ENCODE peak calls at places on chromosomes 4 and X, in nine cellular contexts. B is bronchial epithelial cell, K is H7, P is mammary epithelial cell, C is H1, T is tibial nerve, U is breast epithelium, E is RWPE2, W is heart right ventricle. Q is an unnamed sample. For H3K36me3, the result is how much of the 10 kb centered on the place peaks cover.

GRCh38 chr4:165207016-165207430 is 338 bp upstream of the KLHL2 start:
- DNase-seq in B (no peak), K (peak), P (peak), C (no peak), T (no peak), U (no peak), E (no peak), W (peak), Q (peak)

GRCh38 chrX:103540145-103540544 is 20.9 kb upstream of the RAB40A start:
- DNase-seq in B (peak), K (no peak), P (peak), C (no peak), T (no peak), U (no peak), E (no peak), W (no peak), Q (peak)

GRCh38 chrX:40733691-40734090 is 1.7 kb downstream of the MED14 start:
- DNase-seq in B (no peak), K (no peak), P (no peak), C (no peak), T (no peak), U (no peak), E (no peak), W (no peak), Q (peak)

GRCh38 chrX:71364221-71364620 is 1.9 kb upstream of the TAF1 start:
- DNase-seq in B (no peak), K (no peak), P (no peak), C (no peak), T (no peak), U (no peak), E (no peak), W (no peak), Q (no peak)

GRCh38 chr4:78119698-78120097 is 62.6 kb downstream of the FRAS1 start:
- DNase-seq in B (peak), K (no peak), P (peak), C (no peak), T (no peak), U (no peak), E (no peak), W (no peak), Q (no peak)

GRCh38 chr4:82984459-82984858 is 26.2 kb downstream of the LIN54 start:
- DNase-seq in B (peak), K (no peak), P (peak), C (no peak), T (no peak), U (no peak), E (no peak), W (no peak), Q (peak)

GRCh38 chrX:55312655-55313054 is 47.9 kb upstream of the PAGE3 start:
- DNase-seq in B (peak), K (no peak), P (peak), C (no peak), T (no peak), U (no peak), E (no peak), W (no peak), Q (no peak)

GRCh38 chr4:48898733-48899431 is 7.7 kb downstream of the OCIAD2 start:
- DNase-seq in B (peak), K (no peak), P (no peak), C (no peak), T (no peak), U (no peak), E (no peak), W (no peak), Q (peak)

GRCh38 chr4:75660491-75660890 is 12.7 kb downstream of the G3BP2 start:
- DNase-seq in B (no peak), K (no peak), P (no peak), C (no peak), T (no peak), U (no peak), E (no peak), W (no peak), Q (no peak)

GRCh38 chrX:69137371-69137881 is 27.8 kb downstream of the PJA1 start:
- DNase-seq in B (no peak), K (peak), P (no peak), C (no peak), T (no peak), U (no peak), E (no peak), W (peak), Q (peak)

GRCh38 chrX:27995611-27996010 is 14.4 kb upstream of the DCAF8L1 start:
- DNase-seq in B (peak), K (no peak), P (no peak), C (no peak), T (no peak), U (no peak), E (no peak), W (no peak), Q (no peak)

GRCh38 chr4:167185465-167185864 is 48.8 kb downstream of the SPOCK3 start:
- DNase-seq in B (peak), K (no peak), P (no peak), C (no peak), T (no peak), U (no peak), E (no peak), W (no peak), Q (no peak)

GRCh38 chr4:118586357-118586790 is 98.8 kb upstream of the METTL14 start:
- DNase-seq in B (no peak), K (peak), P (no peak), C (no peak), T (no peak), U (no peak), E (no peak), W (peak), Q (peak)
- H3K4me3 ChIP-seq in B (no peak), K (no peak), P (no peak), C (no peak), T (no peak), U (no peak), E (no peak), W (no peak), Q (no peak)

GRCh38 chrX:129488359-129488758 is 34.9 kb downstream of the SMARCA1 start:
- DNase-seq in B (no peak), K (no peak), P (no peak), C (no peak), T (no peak), U (no peak), E (no peak), W (no peak), Q (no peak)

GRCh38 chrX:129494887-129495286 is 28.4 kb downstream of the SMARCA1 start:
- DNase-seq in B (no peak), K (no peak), P (no peak), C (no peak), T (no peak), U (no peak), E (no peak), W (no peak), Q (no peak)

GRCh38 chrX:129495941-129496340 is 27.3 kb downstream of the SMARCA1 start:
- DNase-seq in B (peak), K (no peak), P (no peak), C (no peak), T (no peak), U (no peak), E (no peak), W (no peak), Q (peak)

GRCh38 chrX:129493643-129494042 is 29.6 kb downstream of the SMARCA1 start:
- DNase-seq in B (peak), K (no peak), P (peak), C (no peak), T (no peak), U (no peak), E (no peak), W (no peak), Q (no peak)

GRCh38 chrX:129490330-129490729 is 33.0 kb downstream of the SMARCA1 start:
- DNase-seq in B (no peak), K (no peak), P (no peak), C (no peak), T (no peak), U (no peak), E (no peak), W (no peak), Q (no peak)
- H3K36me3 ChIP-seq in B (under half), K (under half), P (under half), C (under half), T (under half), U (under half), E (under half), W (under half), Q (under half)

GRCh38 chr4:139176299-139177048 is 544 bp downstream of the ELF2 start:
- DNase-seq in B (peak), K (peak), P (peak), C (no peak), T (peak), U (peak), E (peak), W (peak), Q (peak)

GRCh38 chr4:139170932-139171331 is 6.1 kb downstream of the ELF2 start:
- DNase-seq in B (no peak), K (no peak), P (no peak), C (no peak), T (no peak), U (no peak), E (no peak), W (no peak), Q (no peak)

GRCh38 chr4:139175647-139176298 is 1.2 kb downstream of the ELF2 start:
- DNase-seq in B (peak), K (no peak), P (no peak), C (no peak), T (no peak), U (no peak), E (no peak), W (no peak), Q (no peak)

GRCh38 chr4:139167774-139168444 is 9.1 kb downstream of the ELF2 start:
- DNase-seq in B (peak), K (peak), P (peak), C (no peak), T (no peak), U (no peak), E (no peak), W (no peak), Q (peak)

GRCh38 chr4:139171878-139172691 is 4.9 kb downstream of the ELF2 start:
- DNase-seq in B (peak), K (no peak), P (peak), C (no peak), T (no peak), U (no peak), E (no peak), W (no peak), Q (peak)
- H3K4me3 ChIP-seq in B (no peak), K (no peak), P (no peak), C (no peak), T (no peak), U (no peak), E (no peak), W (no peak), Q (no peak)

DNA sequence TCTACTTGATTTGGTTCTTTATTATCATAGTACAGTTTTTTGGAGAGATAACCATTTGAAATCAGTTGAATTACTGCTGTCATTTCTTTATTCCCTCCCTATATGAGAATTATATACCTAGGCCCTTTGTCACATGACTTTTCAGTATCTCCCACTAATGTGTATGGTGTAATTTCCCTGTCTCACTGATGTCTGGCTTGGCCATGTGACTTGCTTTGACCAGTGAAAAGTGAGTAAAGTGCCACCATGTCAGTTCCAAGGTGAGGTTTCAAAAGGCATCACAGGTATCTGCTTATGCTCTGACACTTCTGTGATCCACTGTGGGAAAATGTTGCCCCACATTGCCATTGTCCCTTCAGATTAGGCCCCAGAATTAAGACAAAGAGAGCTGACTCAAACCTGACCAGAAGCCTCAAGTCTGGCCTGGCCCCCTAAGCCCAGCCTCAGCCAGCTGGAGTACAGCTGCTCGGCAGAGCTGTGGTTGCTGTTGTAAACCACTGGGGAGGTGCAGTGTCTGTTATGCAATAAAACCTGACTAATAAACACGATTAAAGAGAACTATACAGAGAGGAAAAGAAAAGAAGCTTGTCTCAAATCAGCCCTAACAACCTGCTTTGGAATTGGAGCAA is 27.5 kb downstream of the SETD7 start:
- DNase-seq in B (peak), K (no peak), P (peak), C (no peak), T (peak), U (no peak), E (no peak), W (peak), Q (peak)
- H3K36me3 ChIP-seq in B (under half), K (under half), P (under half), C (under half), T (under half), U (under half), E (half or more), W (under half), Q (under half)

GRCh38 chrX:108735087-108735679 is 1.2 kb downstream of the IRS4 start:
- DNase-seq in B (peak), K (peak), P (no peak), C (no peak), T (no peak), U (no peak), E (no peak), W (no peak), Q (no peak)

GRCh38 chrX:108737754-108738153 is 1.4 kb upstream of the IRS4 start:
- DNase-seq in B (no peak), K (no peak), P (no peak), C (no peak), T (no peak), U (no peak), E (no peak), W (no peak), Q (no peak)

GRCh38 chrX:108734426-108734825 is 1.9 kb downstream of the IRS4 start:
- DNase-seq in B (no peak), K (no peak), P (no peak), C (no peak), T (no peak), U (no peak), E (no peak), W (no peak), Q (no peak)

GRCh38 chrX:108735680-108736508 is 469 bp downstream of the IRS4 start:
- DNase-seq in B (peak), K (peak), P (peak), C (no peak), T (no peak), U (no peak), E (no peak), W (no peak), Q (peak)

GRCh38 chrX:108736509-108737479 is at the start of gene IRS4:
- DNase-seq in B (peak), K (peak), P (peak), C (peak), T (no peak), U (no peak), E (peak), W (no peak), Q (no peak)
- H3K4me3 ChIP-seq in B (peak), K (peak), P (peak), C (peak), T (peak), U (peak), E (peak), W (peak), Q (no peak)

GRCh38 chrX:45765726-45766125 is 565.0 kb upstream of the DIPK2B start:
- DNase-seq in B (no peak), K (no peak), P (no peak), C (no peak), T (no peak), U (no peak), E (no peak), W (no peak), Q (no peak)
- H3K36me3 ChIP-seq in B (under half), K (under half), P (under half), C (under half), T (under half), U (under half), E (half or more), W (under half), Q (under half)

GRCh38 chr4:2402941-2403340 is 15.5 kb downstream of the ZFYVE28 start:
- DNase-seq in B (no peak), K (no peak), P (no peak), C (no peak), T (no peak), U (no peak), E (peak), W (no peak), Q (no peak)
- H3K4me3 ChIP-seq in B (no peak), K (no peak), P (no peak), C (no peak), T (no peak), U (no peak), E (no peak), W (no peak), Q (no peak)

GRCh38 chrX:70196961-70197805 is 19.9 kb downstream of the DGAT2L6 start:
- DNase-seq in B (peak), K (peak), P (peak), C (peak), T (peak), U (no peak), E (no peak), W (peak), Q (peak)
- H3K36me3 ChIP-seq in B (under half), K (under half), P (under half), C (under half), T (under half), U (under half), E (under half), W (under half), Q (under half)

GRCh38 chr4:10117424-10118354 is 1.1 kb upstream of the WDR1 start:
- DNase-seq in B (no peak), K (peak), P (no peak), C (no peak), T (no peak), U (no peak), E (no peak), W (no peak), Q (peak)
- H3K4me3 ChIP-seq in B (peak), K (peak), P (peak), C (peak), T (peak), U (peak), E (peak), W (peak), Q (peak)

GRCh38 chr4:152719856-152720556 is 40.2 kb upstream of the TMEM154 start:
- DNase-seq in B (peak), K (no peak), P (peak), C (no peak), T (no peak), U (no peak), E (no peak), W (no peak), Q (no peak)
- H3K36me3 ChIP-seq in B (under half), K (under half), P (under half), C (under half), T (under half), U (under half), E (under half), W (under half), Q (under half)

Q was measured in fibroblast of lung.